ENCODE peak calls at places on chromosomes 1 and 21, in six cellular contexts. One of them, this sample, is unnamed.

GRCh38 chr1:153505576-153505975 is 30.2 kb downstream of the S100A6 start:
- DNase-seq in lower lobe of right lung: no peak
- DNase-seq in fibroblast of the aortic adventitia: no peak
- DNase-seq in GM12865: no peak
- DNase-seq in left lung: no peak
- DNase-seq in heart left ventricle: no peak
- DNase-seq in this sample: no peak

GRCh38 chr1:76494807-76495206 is 372.5 kb upstream of the ST6GALNAC5 start:
- DNase-seq in lower lobe of right lung: no peak
- DNase-seq in heart left ventricle: no peak
- DNase-seq in GM12865: peak; percentile 75
- DNase-seq in fibroblast of the aortic adventitia: no peak
- DNase-seq in left lung: no peak
- DNase-seq in this sample: no peak

GRCh38 chr1:183150445-183150844 is 35.6 kb upstream of the LAMC2 start:
- DNase-seq in GM12865: no peak
- DNase-seq in fibroblast of the aortic adventitia: no peak
- DNase-seq in lower lobe of right lung: no peak
- DNase-seq in heart left ventricle: no peak
- DNase-seq in left lung: no peak
- DNase-seq in this sample: no peak

GRCh38 chr21:45381865-45382697 is 22.9 kb upstream of the COL18A1 start:
- DNase-seq in left lung: peak; percentile 24
- DNase-seq in heart left ventricle: peak; percentile 50
- DNase-seq in lower lobe of right lung: peak; percentile 31
- DNase-seq in GM12865: no peak
- DNase-seq in fibroblast of the aortic adventitia: no peak
- DNase-seq in this sample: peak; percentile 8

GRCh38 chr1:117686907-117687306 is 81.1 kb downstream of the TENT5C start:
- DNase-seq in left lung: no peak
- DNase-seq in fibroblast of the aortic adventitia: peak; percentile 56
- DNase-seq in lower lobe of right lung: no peak
- DNase-seq in heart left ventricle: no peak
- DNase-seq in GM12865: no peak
- DNase-seq in this sample: no peak

GRCh38 chr1:51326839-51327238 is 3.5 kb downstream of the TTC39A start:
- DNase-seq in fibroblast of the aortic adventitia: no peak
- DNase-seq in GM12865: no peak
- DNase-seq in lower lobe of right lung: no peak
- DNase-seq in heart left ventricle: peak; percentile 26
- DNase-seq in left lung: no peak
- DNase-seq in this sample: no peak

GRCh38 chr1:183995322-183996035 is 42.0 kb downstream of the COLGALT2 start:
- DNase-seq in fibroblast of the aortic adventitia: peak; percentile 42
- DNase-seq in heart left ventricle: peak; percentile 69
- DNase-seq in GM12865: no peak
- DNase-seq in lower lobe of right lung: peak; percentile 49
- DNase-seq in left lung: peak; percentile 66
- DNase-seq in this sample: no peak

GRCh38 chr1:6257541-6258069 is 3.3 kb downstream of the GPR153 start:
- DNase-seq in heart left ventricle: no peak
- DNase-seq in GM12865: no peak
- DNase-seq in fibroblast of the aortic adventitia: no peak
- DNase-seq in lower lobe of right lung: no peak
- DNase-seq in left lung: no peak
- DNase-seq in this sample: no peak

GRCh38 chr1:237672748-237673147 is 218.0 kb downstream of the ZP4 start:
- DNase-seq in GM12865: peak; percentile 19
- DNase-seq in lower lobe of right lung: no peak
- DNase-seq in fibroblast of the aortic adventitia: no peak
- DNase-seq in left lung: no peak
- DNase-seq in heart left ventricle: no peak
- DNase-seq in this sample: no peak
- TF ChIP-seq CTCF in GM12865: no peak
- TF ChIP-seq CTCF in lower lobe of right lung: no peak
- TF ChIP-seq CTCF in fibroblast of the aortic adventitia: no peak
- TF ChIP-seq CTCF in left lung: no peak
- TF ChIP-seq CTCF in heart left ventricle: no peak
- TF ChIP-seq CTCF in this sample: no peak

GRCh38 chr1:151912973-151913372 is 3.7 kb upstream of the THEM4 start:
- DNase-seq in heart left ventricle: no peak
- DNase-seq in left lung: no peak
- DNase-seq in fibroblast of the aortic adventitia: no peak
- DNase-seq in GM12865: no peak
- DNase-seq in lower lobe of right lung: no peak
- DNase-seq in this sample: no peak

GRCh38 chr1:151905070-151905442 is 4.3 kb downstream of the THEM4 start:
- DNase-seq in heart left ventricle: no peak
- DNase-seq in left lung: no peak
- DNase-seq in GM12865: no peak
- DNase-seq in fibroblast of the aortic adventitia: peak; percentile 53
- DNase-seq in lower lobe of right lung: no peak
- DNase-seq in this sample: no peak

GRCh38 chr1:151909167-151910149 is at the start of gene THEM4:
- DNase-seq in GM12865: peak; percentile 99
- DNase-seq in lower lobe of right lung: peak; percentile 99
- DNase-seq in left lung: peak; percentile 98
- DNase-seq in heart left ventricle: peak; percentile 99
- DNase-seq in fibroblast of the aortic adventitia: peak; percentile 95
- DNase-seq in this sample: peak; percentile 82

GRCh38 chr1:151907363-151908139 is 1.8 kb downstream of the THEM4 start:
- DNase-seq in GM12865: no peak
- DNase-seq in fibroblast of the aortic adventitia: no peak
- DNase-seq in left lung: no peak
- DNase-seq in heart left ventricle: no peak
- DNase-seq in lower lobe of right lung: no peak
- DNase-seq in this sample: no peak

DNA sequence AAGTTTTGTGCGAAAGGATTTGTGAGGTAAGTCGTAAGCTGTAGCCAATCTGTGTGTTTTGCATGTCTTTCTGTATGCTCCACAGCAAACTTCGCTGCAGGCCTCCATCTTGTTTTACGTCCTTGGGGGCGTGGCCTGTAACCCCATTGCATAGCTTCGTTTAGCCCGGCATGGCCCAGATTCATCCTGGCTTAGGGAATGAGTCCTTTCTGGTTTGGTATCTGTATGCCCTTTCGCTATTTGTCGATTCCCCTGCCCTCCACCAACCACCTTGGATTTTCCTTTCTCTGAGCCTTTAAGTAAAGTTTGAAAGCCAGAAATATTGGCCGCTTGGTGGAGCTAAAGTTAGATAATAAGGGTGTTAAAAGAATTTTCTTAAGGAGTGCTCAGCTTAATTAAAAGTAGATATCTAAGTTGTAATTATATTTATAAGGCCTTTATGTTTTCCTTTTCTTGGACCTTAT is 1.1 kb downstream of the THEM4 start:
- DNase-seq in left lung: no peak
- DNase-seq in lower lobe of right lung: no peak
- DNase-seq in heart left ventricle: no peak
- DNase-seq in GM12865: peak; percentile 33
- DNase-seq in fibroblast of the aortic adventitia: peak; percentile 39
- DNase-seq in this sample: no peak
- TF ChIP-seq CTCF in left lung: no peak
- TF ChIP-seq CTCF in lower lobe of right lung: no peak
- TF ChIP-seq CTCF in heart left ventricle: no peak
- TF ChIP-seq CTCF in GM12865: peak; percentile 18
- TF ChIP-seq CTCF in fibroblast of the aortic adventitia: peak; percentile 33
- TF ChIP-seq CTCF in this sample: no peak

GRCh38 chr1:17923684-17924083 is 168.6 kb downstream of the ACTL8 start:
- DNase-seq in heart left ventricle: no peak
- DNase-seq in lower lobe of right lung: no peak
- DNase-seq in left lung: no peak
- DNase-seq in GM12865: no peak
- DNase-seq in fibroblast of the aortic adventitia: no peak
- DNase-seq in this sample: no peak

GRCh38 chr1:17925838-17926237 is 170.7 kb downstream of the ACTL8 start:
- DNase-seq in lower lobe of right lung: no peak
- DNase-seq in left lung: no peak
- DNase-seq in heart left ventricle: no peak
- DNase-seq in fibroblast of the aortic adventitia: no peak
- DNase-seq in GM12865: no peak
- DNase-seq in this sample: no peak

GRCh38 chr1:17924578-17924977 is 169.4 kb downstream of the ACTL8 start:
- DNase-seq in left lung: no peak
- DNase-seq in GM12865: no peak
- DNase-seq in lower lobe of right lung: no peak
- DNase-seq in heart left ventricle: no peak
- DNase-seq in fibroblast of the aortic adventitia: no peak
- DNase-seq in this sample: no peak

GRCh38 chr1:17920881-17921635 is 165.9 kb downstream of the ACTL8 start:
- DNase-seq in fibroblast of the aortic adventitia: no peak
- DNase-seq in lower lobe of right lung: no peak
- DNase-seq in heart left ventricle: no peak
- DNase-seq in left lung: no peak
- DNase-seq in GM12865: no peak
- DNase-seq in this sample: no peak

GRCh38 chr1:17922833-17923232 is 167.7 kb downstream of the ACTL8 start:
- DNase-seq in heart left ventricle: no peak
- DNase-seq in lower lobe of right lung: no peak
- DNase-seq in fibroblast of the aortic adventitia: peak; percentile 31
- DNase-seq in left lung: no peak
- DNase-seq in GM12865: peak; percentile 45
- DNase-seq in this sample: no peak
- TF ChIP-seq CTCF in heart left ventricle: peak; percentile 57
- TF ChIP-seq CTCF in lower lobe of right lung: peak; percentile 34
- TF ChIP-seq CTCF in fibroblast of the aortic adventitia: peak; percentile 50
- TF ChIP-seq CTCF in left lung: no peak
- TF ChIP-seq CTCF in GM12865: peak; percentile 66
- TF ChIP-seq CTCF in this sample: no peak

DNA sequence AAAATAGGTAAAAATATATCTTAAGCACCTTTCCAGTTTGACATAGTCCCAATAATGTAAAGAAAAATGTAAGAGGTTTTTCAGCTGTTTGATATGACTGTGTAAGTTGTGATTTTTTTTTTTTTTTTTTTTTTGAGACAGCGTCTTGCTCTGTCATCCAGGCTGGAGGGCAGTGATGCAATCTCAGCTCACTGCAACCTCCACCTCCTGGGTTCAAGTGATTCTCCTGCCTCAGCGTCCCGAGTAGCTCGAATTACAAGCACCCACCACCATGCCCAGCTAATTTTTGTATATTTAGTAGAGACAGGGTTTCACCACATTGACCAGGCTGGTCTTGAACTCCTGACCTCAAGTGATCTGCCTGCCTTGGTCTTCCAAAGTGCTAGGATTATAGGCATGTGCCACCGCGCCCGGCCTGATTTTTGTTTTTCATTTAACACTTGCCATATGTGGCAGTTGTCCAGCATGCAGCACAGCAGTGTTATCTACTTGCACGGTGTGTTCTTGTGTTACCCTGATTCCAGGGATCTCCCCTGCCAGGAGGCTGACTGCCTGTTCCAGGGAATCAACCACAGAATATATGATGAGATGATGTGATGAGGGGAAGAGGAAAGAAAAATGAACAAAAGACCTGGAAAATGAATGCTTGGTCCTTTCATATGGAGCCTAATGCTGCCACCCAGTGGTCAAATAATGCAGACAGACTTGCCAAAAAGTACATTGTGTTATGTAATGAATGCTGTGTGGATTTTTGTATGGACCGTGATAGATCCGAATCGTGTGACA is 79.0 kb downstream of the RAVER2 start:
- DNase-seq in fibroblast of the aortic adventitia: peak; percentile 88
- DNase-seq in heart left ventricle: no peak
- DNase-seq in left lung: no peak
- DNase-seq in GM12865: peak; percentile 70
- DNase-seq in lower lobe of right lung: no peak
- DNase-seq in this sample: no peak
- TF ChIP-seq CTCF in fibroblast of the aortic adventitia: peak; percentile 66
- TF ChIP-seq CTCF in heart left ventricle: peak; percentile 91
- TF ChIP-seq CTCF in left lung: peak; percentile 76
- TF ChIP-seq CTCF in GM12865: peak; percentile 65
- TF ChIP-seq CTCF in lower lobe of right lung: peak; percentile 82
- TF ChIP-seq CTCF in this sample: peak; percentile 77

GRCh38 chr1:206739411-206740076 is 31.0 kb upstream of the IL19 start:
- DNase-seq in heart left ventricle: no peak
- DNase-seq in fibroblast of the aortic adventitia: no peak
- DNase-seq in left lung: no peak
- DNase-seq in GM12865: peak; percentile 99
- DNase-seq in lower lobe of right lung: no peak
- DNase-seq in this sample: no peak

GRCh38 chr1:206742702-206743383 is 27.7 kb upstream of the IL19 start:
- DNase-seq in left lung: no peak
- DNase-seq in fibroblast of the aortic adventitia: no peak
- DNase-seq in lower lobe of right lung: no peak
- DNase-seq in heart left ventricle: no peak
- DNase-seq in GM12865: peak; percentile 82
- DNase-seq in this sample: no peak

GRCh38 chr1:206737729-206738222 is 32.8 kb upstream of the IL19 start:
- DNase-seq in GM12865: peak; percentile 45
- DNase-seq in lower lobe of right lung: no peak
- DNase-seq in heart left ventricle: no peak
- DNase-seq in left lung: no peak
- DNase-seq in fibroblast of the aortic adventitia: no peak
- DNase-seq in this sample: no peak

GRCh38 chr1:206738370-206739366 is 31.9 kb upstream of the IL19 start:
- DNase-seq in left lung: no peak
- DNase-seq in lower lobe of right lung: no peak
- DNase-seq in fibroblast of the aortic adventitia: peak; percentile 45
- DNase-seq in heart left ventricle: no peak
- DNase-seq in GM12865: no peak
- DNase-seq in this sample: no peak

GRCh38 chr1:206741142-206741701 is 29.4 kb upstream of the IL19 start:
- DNase-seq in heart left ventricle: no peak
- DNase-seq in lower lobe of right lung: no peak
- DNase-seq in fibroblast of the aortic adventitia: no peak
- DNase-seq in GM12865: peak; percentile 72
- DNase-seq in left lung: no peak
- DNase-seq in this sample: no peak
- TF ChIP-seq CTCF in heart left ventricle: no peak
- TF ChIP-seq CTCF in lower lobe of right lung: no peak
- TF ChIP-seq CTCF in fibroblast of the aortic adventitia: no peak
- TF ChIP-seq CTCF in GM12865: no peak
- TF ChIP-seq CTCF in left lung: no peak
- TF ChIP-seq CTCF in this sample: no peak

DNA sequence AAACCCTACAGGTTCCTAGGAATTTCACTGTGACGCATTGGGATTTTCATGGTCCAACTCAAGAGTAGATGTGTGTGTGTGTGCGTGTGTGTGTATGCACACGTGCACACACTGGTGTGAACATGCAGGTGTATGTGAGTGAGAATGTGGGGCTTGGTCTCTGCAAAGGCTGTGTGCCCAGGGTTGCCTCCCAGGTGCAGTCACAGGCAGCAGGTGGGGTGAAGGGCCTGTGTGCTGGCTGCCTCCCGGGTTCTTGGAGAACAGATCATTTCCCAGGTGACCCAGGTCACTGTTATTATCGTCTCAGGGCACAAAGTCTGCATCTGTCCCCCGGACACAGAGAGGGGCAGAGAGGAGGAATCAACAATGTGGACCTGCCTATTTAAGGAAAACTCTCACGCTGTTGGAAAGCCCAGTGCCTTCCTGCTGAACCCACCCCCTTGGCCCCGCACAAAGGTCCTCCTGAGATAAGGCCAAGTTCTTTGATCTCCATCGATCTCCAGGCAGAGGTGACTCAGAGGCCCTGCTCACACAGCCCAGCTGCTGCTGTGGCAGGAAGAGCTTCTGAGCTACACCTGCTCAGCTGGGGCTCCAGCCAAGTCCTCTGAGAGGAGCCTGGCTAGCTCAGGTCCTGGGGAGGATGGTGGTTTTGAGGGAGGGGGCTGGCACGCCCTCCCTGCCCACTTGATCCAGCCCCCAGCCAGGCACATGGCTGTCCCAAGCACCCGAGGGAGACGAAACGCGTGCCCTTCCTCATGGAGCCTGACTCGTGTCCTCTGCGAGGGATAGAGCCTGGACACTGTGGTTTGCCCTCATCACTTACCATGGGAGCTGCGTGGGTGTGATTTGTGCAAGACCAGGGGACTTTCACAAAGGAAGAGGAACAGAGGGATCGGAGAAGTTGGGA is 134.0 kb upstream of the ARHGEF16 start:
- DNase-seq in fibroblast of the aortic adventitia: no peak
- DNase-seq in heart left ventricle: no peak
- DNase-seq in GM12865: no peak
- DNase-seq in left lung: no peak
- DNase-seq in lower lobe of right lung: peak; percentile 59
- DNase-seq in this sample: no peak
- TF ChIP-seq CTCF in fibroblast of the aortic adventitia: no peak
- TF ChIP-seq CTCF in heart left ventricle: no peak
- TF ChIP-seq CTCF in GM12865: no peak
- TF ChIP-seq CTCF in left lung: no peak
- TF ChIP-seq CTCF in lower lobe of right lung: no peak
- TF ChIP-seq CTCF in this sample: no peak

This sample was measured in mesothelial cell of epicardium.